ENCODE peak calls at places on chromosome 5, in eight cellular contexts. V, K, T, C, A, G, S and Y are unnamed samples.
A peak's percentile ranks its signal among the peaks of the same experiment; 100 is the strongest.

GRCh38 chr5:72282878-72283277 is 37.2 kb downstream of the MRPS27 start:
- DNase-seq in V (peak; percentile 81), K (no peak), T (no peak), C (no peak), A (no peak), G (no peak), S (no peak), Y (no peak)

GRCh38 chr5:166845044-166845443 is 1446.4 kb upstream of the WWC1 start:
- DNase-seq in V (peak; percentile 27), K (no peak), T (no peak), C (no peak), A (no peak), G (no peak), S (no peak), Y (no peak)

GRCh38 chr5:87048156-87048555 is 219.5 kb upstream of the RASA1 start:
- DNase-seq in V (no peak), K (no peak), T (no peak), C (no peak), A (no peak), G (no peak), S (no peak), Y (no peak)

GRCh38 chr5:55544341-55544740 is 9.6 kb upstream of the PLPP1 start:
- DNase-seq in V (peak; percentile 15), K (no peak), T (no peak), C (no peak), A (no peak), G (no peak), S (no peak), Y (no peak)

GRCh38 chr5:6616632-6617031 is 16.2 kb downstream of the NSUN2 start:
- DNase-seq in V (no peak), K (no peak), T (no peak), C (no peak), A (no peak), G (no peak), S (no peak), Y (no peak)

GRCh38 chr5:172770675-172771438 is at the start of gene DUSP1:
- DNase-seq in V (peak; percentile 98), K (peak; percentile 92), T (peak; percentile 97), C (peak; percentile 100), A (peak; percentile 98), G (peak; percentile 98), S (peak; percentile 78), Y (peak; percentile 50)

GRCh38 chr5:43602456-43602817 is 543 bp upstream of the NNT start:
- DNase-seq in V (peak; percentile 39), K (no peak), T (peak; percentile 68), C (peak; percentile 35), A (peak; percentile 22), G (peak; percentile 33), S (peak; percentile 41), Y (peak; percentile 73)

GRCh38 chr5:151617841-151618710 is 26.9 kb upstream of the FAT2 start:
- DNase-seq in V (no peak), K (no peak), T (no peak), C (no peak), A (no peak), G (no peak), S (no peak), Y (no peak)